ENCODE peak calls at places on chromosomes 11 and 22, in six cellular contexts. I is right atrium auricular region, N is bronchial epithelial cell, K is kidney epithelial cell, U is mesendoderm, P is upper lobe of left lung. A is an unnamed sample.

GRCh38 chr11:118789501-118790356 is 1.2 kb downstream of the DDX6 start:
- DNase-seq in U (peak; percentile 95), K (no peak), N (peak; percentile 54), P (no peak), I (no peak), A (peak; percentile 37)

GRCh38 chr11:89491141-89491690 is at the start of gene NOX4:
- DNase-seq in N (no peak), I (peak; percentile 63), U (peak; percentile 78), K (no peak), P (peak; percentile 89), A (peak; percentile 76)

GRCh38 chr22:48534395-48534958 is 1293.2 kb downstream of the BRD1 start:
- DNase-seq in U (no peak), N (no peak), K (no peak), I (no peak), P (peak; percentile 84), A (peak; percentile 74)

GRCh38 chr11:72687326-72687725 is 13.1 kb upstream of the PDE2A start:
- DNase-seq in I (no peak), P (no peak), U (no peak), K (no peak), N (no peak), A (no peak)

GRCh38 chr22:32818446-32819115 is 17.1 kb downstream of the TIMP3 start:
- DNase-seq in N (no peak), P (no peak), U (peak; percentile 75), I (no peak), K (no peak), A (no peak)

GRCh38 chr11:120651396-120651795 is 139.8 kb downstream of the GRIK4 start:
- DNase-seq in I (no peak), K (no peak), P (no peak), U (no peak), N (no peak), A (no peak)

GRCh38 chr11:124745835-124746620 is 6.0 kb downstream of the VSIG2 start:
- DNase-seq in K (no peak), N (no peak), P (peak; percentile 65), U (no peak), I (no peak), A (peak; percentile 87)

GRCh38 chr11:26297179-26297970 is 34.6 kb upstream of the ANO3 start:
- DNase-seq in K (peak; percentile 37), I (no peak), U (peak; percentile 76), P (no peak), N (peak; percentile 73), A (peak; percentile 33)

GRCh38 chr22:19499880-19500242 is 20.1 kb downstream of the CDC45 start:
- DNase-seq in I (no peak), U (no peak), K (no peak), P (no peak), N (no peak), A (no peak)
- H3K36me3 ChIP-seq in I (no peaks in the 10 kb centered on the region), U (no peaks in the 10 kb centered on the region), K (no peaks in the 10 kb centered on the region), P (no peaks in the 10 kb centered on the region), N (no peaks in the 10 kb centered on the region), A (peaks cover 14% of the 10 kb centered on the region)

GRCh38 chr11:57360991-57361390 is 20.0 kb downstream of the PRG3 start:
- DNase-seq in K (no peak), P (no peak), N (no peak), I (no peak), U (no peak), A (no peak)
- H3K27me3 ChIP-seq in K (no peaks in the 10 kb centered on the region), P (no peaks in the 10 kb centered on the region), N (no peaks in the 10 kb centered on the region), I (no peaks in the 10 kb centered on the region), U (no peaks in the 10 kb centered on the region), A (no peaks in the 10 kb centered on the region)

DNA sequence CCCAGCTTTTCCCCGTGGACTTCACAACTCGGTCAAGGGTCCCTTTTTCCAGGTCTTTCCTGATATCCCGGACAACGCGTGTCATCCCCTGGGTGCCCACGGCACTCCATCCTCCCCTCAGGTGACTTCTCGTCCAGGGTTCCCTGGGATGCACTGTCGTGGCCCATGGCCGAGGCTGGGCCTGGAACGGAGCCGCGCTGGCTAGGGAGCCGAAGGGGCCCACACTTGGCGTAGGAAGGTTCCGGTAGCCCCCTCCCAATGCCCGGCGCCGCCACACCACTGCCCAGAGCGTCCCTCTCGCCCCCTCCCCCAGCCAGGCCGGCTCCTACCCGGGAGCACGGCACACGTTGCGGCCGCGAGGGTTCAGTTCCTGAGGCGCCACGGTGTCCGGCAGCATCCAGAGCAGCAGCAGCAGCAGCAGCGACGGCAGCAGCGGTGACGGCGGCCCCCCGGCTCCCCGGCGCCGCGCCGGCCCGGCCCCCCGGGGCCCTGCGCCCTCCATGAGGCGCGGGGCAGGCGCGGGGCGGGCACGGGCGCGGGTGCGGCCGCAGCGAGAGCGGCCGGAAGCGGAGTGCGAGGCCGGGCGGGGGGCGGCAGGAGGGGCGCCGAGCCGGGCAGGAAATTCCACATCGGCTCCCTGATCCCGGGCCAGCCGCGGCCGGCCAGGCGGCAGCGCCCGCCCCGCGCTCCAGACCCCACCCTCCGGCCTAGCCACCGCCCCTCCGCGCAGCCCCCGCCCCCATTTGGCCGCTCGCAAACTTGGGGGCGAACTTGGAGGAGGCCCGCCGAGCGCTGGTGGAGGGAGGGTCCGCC is at the start of gene SCARF2:
- DNase-seq in U (peak; percentile 79), I (no peak), P (peak; percentile 93), N (no peak), K (no peak), A (peak; percentile 98)
- H3K4me3 ChIP-seq in U (peak within 1 kb of the TSS; percentile 94), I (peak within 1 kb of the TSS; percentile 71), P (peak within 1 kb of the TSS; percentile 68), N (peak within 1 kb of the TSS; percentile 40), K (peak within 1 kb of the TSS; percentile 65), A (peak within 1 kb of the TSS; percentile 69)

GRCh38 chr11:63904743-63905142 is 12.2 kb downstream of the RCOR2 start:
- DNase-seq in P (no peak), K (no peak), I (no peak), U (no peak), N (no peak), A (no peak)
- H3K36me3 ChIP-seq in P (peaks cover 89% of the 10 kb centered on the region), K (peaks cover 2% of the 10 kb centered on the region), I (peaks cover 84% of the 10 kb centered on the region), U (peaks cover 24% of the 10 kb centered on the region), N (peaks cover 62% of the 10 kb centered on the region), A (peaks cover 38% of the 10 kb centered on the region)

DNA sequence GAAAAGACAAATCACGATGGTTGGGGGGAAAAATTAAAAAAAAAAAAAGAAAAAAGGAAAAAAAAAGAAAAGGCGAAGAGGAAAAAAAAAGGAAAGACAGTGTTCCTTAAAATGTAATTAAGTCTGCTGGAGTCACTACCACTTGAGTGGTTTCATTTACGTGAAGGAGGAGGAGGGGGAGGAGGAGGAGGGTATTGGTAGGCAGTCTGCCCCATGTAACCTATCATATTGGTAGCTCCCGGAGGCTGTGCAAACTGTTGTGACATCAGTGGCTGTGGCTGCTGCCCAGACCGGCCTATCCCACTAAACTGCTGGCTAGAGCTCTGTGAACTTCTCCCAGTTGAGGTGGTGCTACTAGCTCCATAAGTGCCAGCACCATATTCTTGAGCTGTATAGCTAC is 17.9 kb downstream of the KDELR3 start:
- DNase-seq in I (no peak), N (no peak), P (no peak), K (no peak), U (no peak), A (no peak)
- H3K27me3 ChIP-seq in I (no peaks in the 10 kb centered on the region), N (no peaks in the 10 kb centered on the region), P (no peaks in the 10 kb centered on the region), K (no peaks in the 10 kb centered on the region), U (no peaks in the 10 kb centered on the region), A (no peaks in the 10 kb centered on the region)

DNA sequence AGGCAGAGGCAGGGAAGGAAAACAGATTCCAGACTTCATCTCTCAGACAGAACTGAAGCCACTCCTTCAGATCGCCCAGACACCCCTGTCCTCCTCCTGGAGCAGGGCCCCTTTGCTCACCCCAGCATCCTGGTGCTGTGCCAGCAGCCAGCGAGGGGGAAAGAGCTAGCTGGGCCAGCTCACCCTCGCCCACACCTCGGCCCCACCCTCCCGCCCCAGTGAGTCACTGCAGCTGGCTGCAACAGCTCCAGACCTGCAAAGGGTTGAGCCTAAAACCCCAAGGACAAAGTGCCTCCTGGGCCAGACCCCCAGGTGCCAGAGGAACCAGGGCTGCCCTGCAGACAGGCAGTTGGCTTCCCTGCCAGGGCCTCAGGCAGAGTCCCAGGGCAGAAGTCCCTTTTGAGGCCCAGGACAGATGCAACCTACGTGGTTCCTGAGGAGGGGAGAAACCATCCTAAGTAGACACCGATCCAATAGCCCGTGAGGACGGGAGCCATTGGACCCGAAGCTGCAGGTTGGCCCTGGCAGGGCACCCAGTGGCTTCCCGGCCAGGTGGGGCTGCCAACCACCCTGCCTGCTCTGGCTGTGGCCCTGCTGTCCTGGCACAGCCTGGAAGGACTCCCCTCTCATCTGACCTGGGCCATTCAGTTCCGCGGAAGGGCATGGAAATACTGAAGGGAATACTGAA is 7.2 kb downstream of the AHNAK start:
- DNase-seq in I (no peak), P (peak; percentile 81), N (peak; percentile 84), K (peak; percentile 73), U (no peak), A (peak; percentile 58)
- H3K4me3 ChIP-seq in I (peak overlapping the region; percentile 18), P (peak overlapping the region; percentile 19), N (peak overlapping the region; percentile 4), K (no peak overlapping the region), U (no peak overlapping the region), A (no peak overlapping the region)

DNA sequence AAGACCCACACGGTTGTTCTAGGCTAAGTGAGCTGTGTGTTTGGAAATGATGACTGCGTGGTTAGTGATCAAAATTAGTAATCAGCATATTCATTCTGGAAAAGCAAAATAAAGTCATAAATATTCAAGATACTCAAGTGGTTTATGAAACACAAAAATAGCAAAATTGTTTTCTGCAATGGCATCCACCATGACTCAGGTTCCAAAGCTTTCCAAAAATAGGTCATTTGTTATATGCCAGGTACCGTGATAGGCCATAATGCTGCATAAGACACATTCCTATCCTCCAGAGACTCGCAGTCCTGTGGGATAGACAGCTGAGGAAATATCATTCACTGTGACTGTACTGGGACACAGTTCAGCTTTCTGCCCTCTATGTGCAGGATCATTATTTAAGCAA is 2.4 kb upstream of the ATL3 start:
- DNase-seq in P (no peak), I (no peak), K (no peak), U (no peak), N (no peak), A (no peak)
- H3K36me3 ChIP-seq in P (no peaks in the 10 kb centered on the region), I (no peaks in the 10 kb centered on the region), K (no peaks in the 10 kb centered on the region), U (no peaks in the 10 kb centered on the region), N (no peaks in the 10 kb centered on the region), A (no peaks in the 10 kb centered on the region)

GRCh38 chr11:1448882-1449281 is 37.7 kb downstream of the MOB2 start:
- DNase-seq in U (no peak), P (no peak), N (no peak), K (no peak), I (no peak), A (peak; percentile 71)

GRCh38 chr11:1450958-1451710 is 35.4 kb downstream of the MOB2 start:
- DNase-seq in K (no peak), I (no peak), P (peak; percentile 68), U (peak; percentile 11), N (no peak), A (peak; percentile 89)

GRCh38 chr11:1451781-1452470 is 34.7 kb downstream of the MOB2 start:
- DNase-seq in K (no peak), P (peak; percentile 62), I (no peak), U (no peak), N (no peak), A (no peak)

GRCh38 chr11:1449516-1450270 is 36.9 kb downstream of the MOB2 start:
- DNase-seq in N (no peak), U (no peak), K (no peak), I (no peak), P (no peak), A (peak; percentile 74)

DNA sequence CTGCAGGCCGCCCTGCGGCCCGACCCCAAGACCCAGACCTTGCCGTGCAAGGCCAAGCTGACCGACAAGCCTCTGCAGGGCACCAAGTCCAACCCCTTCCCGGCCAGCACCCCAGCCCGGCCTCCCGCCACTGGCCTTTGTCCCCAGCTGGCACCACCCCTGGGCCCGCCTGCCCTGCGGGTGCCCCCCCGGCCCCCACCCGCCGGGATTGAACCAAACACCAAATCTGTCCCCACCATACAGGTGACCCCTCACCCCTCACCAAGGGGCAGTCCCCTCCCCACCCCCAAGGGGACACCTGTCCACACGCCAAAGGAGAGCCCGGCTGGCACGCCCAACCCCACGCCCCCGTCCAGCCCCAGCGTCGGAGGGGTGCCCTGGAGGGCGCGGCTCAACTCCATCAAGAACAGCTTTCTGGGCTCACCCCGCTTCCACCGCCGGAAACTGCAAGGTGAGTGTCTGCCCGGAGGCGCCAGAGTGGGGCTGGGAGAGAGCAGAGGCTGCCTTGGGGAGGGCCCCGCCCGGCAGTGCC is 36.2 kb downstream of the MOB2 start:
- DNase-seq in I (no peak), K (no peak), P (peak; percentile 81), U (no peak), N (no peak), A (no peak)
- H3K27me3 ChIP-seq in I (no peaks in the 10 kb centered on the region), K (peaks cover 15% of the 10 kb centered on the region), P (no peaks in the 10 kb centered on the region), U (no peaks in the 10 kb centered on the region), N (peaks cover 2% of the 10 kb centered on the region), A (no peaks in the 10 kb centered on the region)